ENCODE peak calls at places on chromosomes 12 and 14, in five cellular contexts. K is K562, T is upper lobe of left lung, U is HepG2, J is GM12878. Y is an unnamed sample.

GRCh38 chr12:97681612-97682504 is 219.3 kb downstream of the RMST start:
- ATAC-seq in T (no peak), K (no peak), U (no peak), J (peak; percentile 94), Y (no peak)

GRCh38 chr14:53571990-53572389 is 384.6 kb downstream of the BMP4 start:
- ATAC-seq in J (no peak), K (no peak), U (no peak), T (no peak), Y (no peak)

GRCh38 chr12:113911971-113912760 is 54.0 kb downstream of the RBM19 start:
- ATAC-seq in K (no peak), J (no peak), U (no peak), T (no peak), Y (no peak)

GRCh38 chr14:33375781-33376180 is 437.1 kb downstream of the NPAS3 start:
- ATAC-seq in J (no peak), K (no peak), U (no peak), T (no peak), Y (no peak)

GRCh38 chr12:32450768-32451167 is 51.4 kb downstream of the FGD4 start:
- ATAC-seq in J (no peak), K (peak; percentile 37), U (no peak), T (peak; percentile 74), Y (peak; percentile 36)

GRCh38 chr12:11822071-11822818 is 172.8 kb downstream of the ETV6 start:
- ATAC-seq in T (no peak), K (no peak), U (no peak), J (peak; percentile 82), Y (peak; percentile 6)

GRCh38 chr14:33499687-33500086 is 451.2 kb downstream of the EGLN3 start:
- ATAC-seq in J (no peak), T (no peak), K (no peak), U (no peak), Y (no peak)

GRCh38 chr14:57060276-57060956 is 208.3 kb downstream of the EXOC5 start:
- ATAC-seq in J (peak; percentile 94), U (no peak), T (no peak), K (peak; percentile 31), Y (no peak)

GRCh38 chr12:14450479-14450878 is 85.0 kb downstream of the ATF7IP start:
- ATAC-seq in T (no peak), K (no peak), J (no peak), U (no peak), Y (no peak)

GRCh38 chr14:96121660-96122395 is 82.7 kb downstream of the C14orf132 start:
- ATAC-seq in U (no peak), K (no peak), J (no peak), T (no peak), Y (no peak)

GRCh38 chr12:125201940-125202339 is 136.7 kb downstream of the AACS start:
- ATAC-seq in J (no peak), U (no peak), K (peak; percentile 84), T (no peak), Y (no peak)

GRCh38 chr12:16564675-16565074 is 41.3 kb downstream of the LMO3 start:
- ATAC-seq in K (no peak), T (no peak), U (no peak), J (no peak), Y (no peak)

GRCh38 chr14:85565862-85566296 is 35.9 kb downstream of the FLRT2 start:
- ATAC-seq in J (no peak), T (peak; percentile 44), U (no peak), K (no peak), Y (peak; percentile 27)

GRCh38 chr12:22722081-22722480 is 97.1 kb downstream of the ETNK1 start:
- ATAC-seq in U (no peak), T (no peak), K (no peak), J (no peak), Y (no peak)

GRCh38 chr14:24196071-24197061 is 1.1 kb upstream of the TM9SF1 start:
- ATAC-seq in T (peak; percentile 53), J (peak; percentile 56), K (peak; percentile 66), U (peak; percentile 56), Y (peak; percentile 9)

GRCh38 chr14:35430459-35431199 is 26.1 kb upstream of the NFKBIA start:
- ATAC-seq in J (no peak), K (peak; percentile 54), U (peak; percentile 66), T (no peak), Y (no peak)

GRCh38 chr12:59708059-59708458 is 112.2 kb downstream of the SLC16A7 start:
- ATAC-seq in K (no peak), J (no peak), T (no peak), U (no peak), Y (no peak)

GRCh38 chr14:81625343-81625742 is 91.7 kb upstream of the SEL1L start:
- ATAC-seq in J (peak; percentile 65), U (peak; percentile 70), K (peak; percentile 51), T (peak; percentile 23), Y (no peak)

GRCh38 chr14:73818821-73819220 is 32.8 kb upstream of the PTGR2 start:
- ATAC-seq in T (no peak), K (no peak), U (no peak), J (no peak), Y (no peak)

GRCh38 chr12:116189692-116190091 is 87.8 kb downstream of the MED13L start:
- ATAC-seq in K (no peak), T (no peak), J (no peak), U (no peak), Y (no peak)

GRCh38 chr12:67428431-67428830 is 159.3 kb downstream of the CAND1 start:
- ATAC-seq in J (no peak), T (no peak), U (peak; percentile 84), K (no peak), Y (no peak)

GRCh38 chr14:56844603-56845002 is 34.3 kb upstream of the OTX2 start:
- ATAC-seq in J (no peak), U (no peak), T (no peak), K (no peak), Y (no peak)

GRCh38 chr14:49641697-49642129 is 6.7 kb upstream of the DNAAF2 start:
- ATAC-seq in T (peak; percentile 26), U (peak; percentile 98), K (peak; percentile 58), J (peak; percentile 66), Y (no peak)

GRCh38 chr12:104764225-104765073 is 193.6 kb downstream of the SLC41A2 start:
- ATAC-seq in T (no peak), J (peak; percentile 60), K (peak; percentile 35), U (no peak), Y (no peak)

GRCh38 chr14:33846100-33846824 is 104.6 kb downstream of the EGLN3 start:
- ATAC-seq in U (no peak), J (no peak), K (no peak), T (no peak), Y (no peak)

GRCh38 chr14:99320105-99320572 is 48.1 kb upstream of the BCL11B start:
- ATAC-seq in K (peak; percentile 94), J (peak; percentile 92), U (peak; percentile 12), T (peak; percentile 39), Y (no peak)

GRCh38 chr12:19575307-19576243 is 136.3 kb downstream of the AEBP2 start:
- ATAC-seq in T (no peak), K (no peak), J (no peak), U (no peak), Y (peak; percentile 67)

GRCh38 chr14:22178330-22178981 is 410.6 kb downstream of the DAD1 start:
- ATAC-seq in T (peak; percentile 68), J (no peak), K (no peak), U (no peak), Y (peak; percentile 48)

GRCh38 chr12:59429766-59430165 is 166.1 kb upstream of the SLC16A7 start:
- ATAC-seq in K (no peak), T (no peak), U (no peak), J (no peak), Y (no peak)

GRCh38 chr12:47004634-47005033 is 74.8 kb upstream of the PCED1B start:
- ATAC-seq in K (no peak), T (no peak), J (no peak), U (no peak), Y (no peak)

DNA sequence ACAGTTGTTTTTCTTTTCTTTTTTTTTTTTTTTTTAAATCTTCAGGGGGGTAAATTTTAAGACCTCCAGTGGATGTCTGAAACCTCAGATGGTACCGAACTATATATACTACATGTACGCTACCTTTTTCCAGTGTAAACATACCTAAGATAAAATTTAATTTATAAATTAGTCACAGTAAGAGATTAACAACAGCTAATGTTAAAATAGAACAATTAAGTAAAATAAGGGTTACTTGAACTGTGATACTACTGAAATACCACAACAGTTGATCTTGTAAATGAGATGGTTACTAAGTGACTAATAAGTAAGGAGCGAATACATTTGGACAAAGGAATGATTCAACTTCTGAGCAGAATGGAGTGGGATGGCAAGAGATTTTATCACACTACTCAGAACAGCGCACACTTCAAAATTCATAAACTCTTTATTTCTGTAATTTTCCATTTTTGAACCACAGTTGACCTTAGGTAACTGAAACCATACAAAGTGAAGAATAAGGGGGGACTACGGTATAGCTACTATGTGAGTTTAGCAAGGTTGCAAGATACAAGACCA is 80.5 kb upstream of the PCED1B start:
- ATAC-seq in T (no peak), K (no peak), U (no peak), J (no peak), Y (no peak)
- TF ChIP-seq EP300 in T (no peak), K (no peak), U (no peak), J (no peak), Y (no peak)

DNA sequence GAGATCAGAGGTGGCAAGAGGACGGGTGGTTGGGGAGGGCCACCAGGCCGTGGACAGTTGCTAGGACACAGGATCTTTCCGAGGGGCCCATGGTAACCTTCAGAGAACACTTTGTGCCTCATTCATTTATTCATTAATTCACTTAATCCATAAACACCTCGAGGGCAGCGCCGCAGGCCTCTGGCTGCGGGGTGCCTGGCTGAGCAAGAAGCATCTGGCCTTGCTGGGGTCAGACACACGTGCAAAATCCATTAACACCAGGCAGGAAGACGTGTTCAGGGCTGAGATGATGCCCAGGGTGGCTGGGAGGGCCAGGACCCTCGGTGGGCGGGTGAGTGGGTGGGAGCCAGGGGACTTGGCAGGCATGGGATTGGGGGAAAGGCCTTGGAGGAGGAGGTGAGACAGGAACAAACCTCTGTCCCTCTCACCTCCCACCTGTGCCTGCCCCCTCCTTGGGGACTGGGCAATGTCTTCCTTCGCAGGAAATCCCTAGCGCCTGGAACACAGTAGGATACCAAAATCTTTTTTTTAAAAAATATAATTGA is 6.6 kb upstream of the DLK1 start:
- ATAC-seq in T (no peak), K (no peak), J (no peak), U (no peak), Y (no peak)
- H3K27me3 ChIP-seq in T (no peaks in the 10 kb centered on the region), K (no peaks in the 10 kb centered on the region), J (peaks cover 9% of the 10 kb centered on the region), U (peaks cover 8% of the 10 kb centered on the region), Y (peaks cover 65% of the 10 kb centered on the region)

DNA sequence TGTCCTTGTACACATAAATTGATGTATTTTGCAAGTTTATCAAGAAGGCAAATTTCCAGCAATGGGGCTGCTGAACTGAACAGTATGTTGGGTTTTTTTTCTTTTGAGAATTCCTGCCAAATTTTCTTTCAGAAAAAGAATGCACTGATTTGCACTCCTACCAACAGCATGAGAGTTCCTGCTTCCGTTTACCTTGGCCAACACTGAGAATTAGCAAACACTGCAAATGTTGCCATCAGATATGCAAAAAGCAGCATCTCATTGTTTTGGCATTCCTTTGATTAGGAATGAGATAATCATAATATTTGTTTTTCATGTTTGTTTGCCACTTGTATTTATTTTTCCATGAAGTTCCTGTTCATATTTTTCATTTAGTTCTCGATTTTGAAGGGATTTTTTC is 82.4 kb downstream of the RTN1 start:
- ATAC-seq in J (no peak), U (no peak), T (no peak), K (no peak), Y (no peak)
- TF ChIP-seq POLR2AphosphoS5 in J (no peak), U (no peak), T (no peak), K (no peak), Y (no peak)

DNA sequence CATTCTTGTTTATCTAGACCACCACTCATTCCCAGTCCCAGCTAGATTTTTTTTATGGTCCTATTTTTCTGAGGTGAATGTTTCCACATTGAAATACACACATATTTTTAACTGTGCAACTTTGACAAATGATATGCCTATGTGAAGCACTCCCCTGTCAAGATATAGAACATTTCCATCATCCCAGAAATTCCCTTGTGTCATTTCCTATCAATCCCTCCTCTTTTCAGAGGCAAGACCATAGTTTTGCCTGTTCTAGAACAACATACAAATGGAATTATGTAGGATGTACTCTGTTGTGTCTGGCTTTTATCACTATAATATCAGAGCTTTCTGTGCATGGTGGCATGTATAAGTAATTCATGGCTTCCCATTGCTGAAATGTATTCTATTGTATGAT is 32.7 kb downstream of the TMEM19 start:
- ATAC-seq in U (no peak), K (no peak), J (no peak), T (no peak), Y (no peak)
- TF ChIP-seq EP300 in U (no peak), K (no peak), J (no peak), T (no peak), Y (no peak)

Y was measured in gastroesophageal sphincter.